ENCODE peak calls at places on chromosome 22, in five cellular contexts. One of them, this sample, is unnamed.

GRCh38 chr22:25393121-25393805 is 171.2 kb upstream of the GRK3 start:
- DNase-seq in nephron progenitor cell: no peak
- DNase-seq in T-helper 17 cell: no peak
- DNase-seq in naive B cell: no peak
- DNase-seq in HS-27A: no peak
- DNase-seq in this sample: no peak

GRCh38 chr22:30945653-30946052 is 22.9 kb downstream of the MORC2 start:
- DNase-seq in naive B cell: no peak
- DNase-seq in T-helper 17 cell: no peak
- DNase-seq in nephron progenitor cell: no peak
- DNase-seq in HS-27A: no peak
- DNase-seq in this sample: no peak

GRCh38 chr22:17201285-17201945 is 17.8 kb downstream of the ADA2 start:
- DNase-seq in nephron progenitor cell: no peak
- DNase-seq in HS-27A: no peak
- DNase-seq in naive B cell: no peak
- DNase-seq in T-helper 17 cell: no peak
- DNase-seq in this sample: no peak

GRCh38 chr22:28030442-28030841 is 111.4 kb upstream of the PITPNB start:
- DNase-seq in naive B cell: no peak
- DNase-seq in nephron progenitor cell: no peak
- DNase-seq in T-helper 17 cell: no peak
- DNase-seq in HS-27A: no peak
- DNase-seq in this sample: no peak

GRCh38 chr22:44702479-44703219 is 645 bp downstream of the PRR5 start:
- DNase-seq in T-helper 17 cell: peak
- DNase-seq in nephron progenitor cell: peak
- DNase-seq in naive B cell: no peak
- DNase-seq in HS-27A: no peak
- DNase-seq in this sample: no peak

GRCh38 chr22:43151251-43152000 is at the start of gene TSPO:
- DNase-seq in HS-27A: no peak
- DNase-seq in nephron progenitor cell: peak
- DNase-seq in T-helper 17 cell: peak
- DNase-seq in naive B cell: peak
- DNase-seq in this sample: peak

GRCh38 chr22:39535302-39535805 is 2.8 kb upstream of the RPS19BP1 start:
- DNase-seq in naive B cell: no peak
- DNase-seq in T-helper 17 cell: no peak
- DNase-seq in nephron progenitor cell: no peak
- DNase-seq in HS-27A: no peak
- DNase-seq in this sample: no peak

GRCh38 chr22:32478994-32479393 is 4.4 kb downstream of the FBXO7 start:
- DNase-seq in T-helper 17 cell: no peak
- DNase-seq in HS-27A: no peak
- DNase-seq in nephron progenitor cell: no peak
- DNase-seq in naive B cell: no peak
- DNase-seq in this sample: no peak

GRCh38 chr22:35104491-35104890 is 38.5 kb downstream of the ISX start:
- DNase-seq in naive B cell: no peak
- DNase-seq in nephron progenitor cell: no peak
- DNase-seq in T-helper 17 cell: no peak
- DNase-seq in HS-27A: no peak
- DNase-seq in this sample: no peak

GRCh38 chr22:38953091-38953490 is 4.3 kb upstream of the APOBEC3A start:
- DNase-seq in naive B cell: no peak
- DNase-seq in HS-27A: no peak
- DNase-seq in T-helper 17 cell: no peak
- DNase-seq in nephron progenitor cell: no peak
- DNase-seq in this sample: no peak

GRCh38 chr22:38236786-38237185 is 35.0 kb downstream of the MAFF start:
- DNase-seq in nephron progenitor cell: no peak
- DNase-seq in HS-27A: no peak
- DNase-seq in naive B cell: no peak
- DNase-seq in T-helper 17 cell: no peak
- DNase-seq in this sample: no peak

GRCh38 chr22:29503811-29504372 is 23.9 kb downstream of the NEFH start:
- DNase-seq in HS-27A: no peak
- DNase-seq in naive B cell: no peak
- DNase-seq in T-helper 17 cell: no peak
- DNase-seq in nephron progenitor cell: no peak
- DNase-seq in this sample: peak

GRCh38 chr22:46062232-46062615 is 85.3 kb upstream of the WNT7B start:
- DNase-seq in HS-27A: peak
- DNase-seq in T-helper 17 cell: no peak
- DNase-seq in nephron progenitor cell: no peak
- DNase-seq in naive B cell: no peak
- DNase-seq in this sample: no peak

GRCh38 chr22:25492950-25493790 is 71.3 kb upstream of the GRK3 start:
- DNase-seq in nephron progenitor cell: peak
- DNase-seq in T-helper 17 cell: no peak
- DNase-seq in HS-27A: no peak
- DNase-seq in naive B cell: no peak
- DNase-seq in this sample: peak

GRCh38 chr22:38125038-38125610 is 14.6 kb upstream of the BAIAP2L2 start:
- DNase-seq in T-helper 17 cell: no peak
- DNase-seq in nephron progenitor cell: no peak
- DNase-seq in naive B cell: no peak
- DNase-seq in HS-27A: no peak
- DNase-seq in this sample: no peak

GRCh38 chr22:50476819-50477344 is 2.0 kb upstream of the SBF1 start:
- DNase-seq in HS-27A: no peak
- DNase-seq in naive B cell: no peak
- DNase-seq in nephron progenitor cell: no peak
- DNase-seq in T-helper 17 cell: no peak
- DNase-seq in this sample: no peak

GRCh38 chr22:46029574-46030200 is 52.7 kb upstream of the WNT7B start:
- DNase-seq in nephron progenitor cell: no peak
- DNase-seq in naive B cell: no peak
- DNase-seq in T-helper 17 cell: no peak
- DNase-seq in HS-27A: no peak
- DNase-seq in this sample: no peak

GRCh38 chr22:19706661-19707151 is 7.6 kb upstream of the SEPTIN5 start:
- DNase-seq in HS-27A: no peak
- DNase-seq in naive B cell: no peak
- DNase-seq in nephron progenitor cell: no peak
- DNase-seq in T-helper 17 cell: no peak
- DNase-seq in this sample: no peak

GRCh38 chr22:46537221-46537945 is at the start of gene CELSR1:
- DNase-seq in naive B cell: no peak
- DNase-seq in nephron progenitor cell: peak
- DNase-seq in T-helper 17 cell: no peak
- DNase-seq in HS-27A: no peak
- DNase-seq in this sample: no peak

GRCh38 chr22:26751217-26751616 is 93.8 kb downstream of the MIAT start:
- DNase-seq in nephron progenitor cell: peak
- DNase-seq in HS-27A: no peak
- DNase-seq in T-helper 17 cell: no peak
- DNase-seq in naive B cell: no peak
- DNase-seq in this sample: peak

GRCh38 chr22:25780673-25781072 is 38.7 kb downstream of the MYO18B start:
- DNase-seq in nephron progenitor cell: no peak
- DNase-seq in HS-27A: no peak
- DNase-seq in T-helper 17 cell: no peak
- DNase-seq in naive B cell: no peak
- DNase-seq in this sample: no peak

GRCh38 chr22:46010177-46010867 is 33.4 kb upstream of the WNT7B start:
- DNase-seq in naive B cell: no peak
- DNase-seq in T-helper 17 cell: no peak
- DNase-seq in HS-27A: no peak
- DNase-seq in nephron progenitor cell: no peak
- DNase-seq in this sample: no peak

GRCh38 chr22:32800158-32800557 is 1.3 kb upstream of the TIMP3 start:
- DNase-seq in nephron progenitor cell: no peak
- DNase-seq in HS-27A: no peak
- DNase-seq in T-helper 17 cell: no peak
- DNase-seq in naive B cell: no peak
- DNase-seq in this sample: no peak

GRCh38 chr22:41659941-41660340 is 28.7 kb downstream of the SNU13 start:
- DNase-seq in naive B cell: no peak
- DNase-seq in nephron progenitor cell: no peak
- DNase-seq in T-helper 17 cell: no peak
- DNase-seq in HS-27A: no peak
- DNase-seq in this sample: no peak

GRCh38 chr22:47629273-47629711 is 866.8 kb downstream of the TBC1D22A start:
- DNase-seq in naive B cell: no peak
- DNase-seq in T-helper 17 cell: no peak
- DNase-seq in HS-27A: no peak
- DNase-seq in nephron progenitor cell: no peak
- DNase-seq in this sample: no peak

GRCh38 chr22:20408891-20409290 is 14.9 kb downstream of the ZNF74 start:
- DNase-seq in HS-27A: no peak
- DNase-seq in nephron progenitor cell: no peak
- DNase-seq in naive B cell: no peak
- DNase-seq in T-helper 17 cell: no peak
- DNase-seq in this sample: no peak

GRCh38 chr22:26547426-26547825 is 35.2 kb upstream of the TFIP11 start:
- DNase-seq in nephron progenitor cell: no peak
- DNase-seq in naive B cell: no peak
- DNase-seq in T-helper 17 cell: no peak
- DNase-seq in HS-27A: no peak
- DNase-seq in this sample: no peak

GRCh38 chr22:36339171-36340065 is 48.3 kb downstream of the MYH9 start:
- DNase-seq in HS-27A: no peak
- DNase-seq in naive B cell: no peak
- DNase-seq in nephron progenitor cell: no peak
- DNase-seq in T-helper 17 cell: no peak
- DNase-seq in this sample: no peak

GRCh38 chr22:30167734-30168133 is 78.8 kb downstream of the LIF start:
- DNase-seq in naive B cell: no peak
- DNase-seq in T-helper 17 cell: no peak
- DNase-seq in nephron progenitor cell: no peak
- DNase-seq in HS-27A: no peak
- DNase-seq in this sample: no peak

GRCh38 chr22:30301995-30302809 is 12.9 kb upstream of the CASTOR1 start:
- DNase-seq in T-helper 17 cell: no peak
- DNase-seq in HS-27A: no peak
- DNase-seq in naive B cell: peak
- DNase-seq in nephron progenitor cell: no peak
- DNase-seq in this sample: no peak

GRCh38 chr22:46436595-46437163 is 100.7 kb downstream of the CELSR1 start:
- DNase-seq in HS-27A: no peak
- DNase-seq in nephron progenitor cell: no peak
- DNase-seq in naive B cell: no peak
- DNase-seq in T-helper 17 cell: no peak
- DNase-seq in this sample: no peak

GRCh38 chr22:50704510-50705218 is 32.0 kb downstream of the SHANK3 start:
- DNase-seq in T-helper 17 cell: no peak
- DNase-seq in nephron progenitor cell: no peak
- DNase-seq in naive B cell: no peak
- DNase-seq in HS-27A: no peak
- DNase-seq in this sample: no peak

GRCh38 chr22:47123006-47123826 is 360.8 kb downstream of the TBC1D22A start:
- DNase-seq in T-helper 17 cell: no peak
- DNase-seq in naive B cell: no peak
- DNase-seq in HS-27A: no peak
- DNase-seq in nephron progenitor cell: no peak
- DNase-seq in this sample: no peak

GRCh38 chr22:23398701-23399366 is 181.3 kb downstream of the IGLL1 start:
- DNase-seq in nephron progenitor cell: no peak
- DNase-seq in T-helper 17 cell: no peak
- DNase-seq in naive B cell: no peak
- DNase-seq in HS-27A: no peak
- DNase-seq in this sample: no peak